ENCODE peak calls at places on chromosomes 2 and 18, in five cellular contexts. V, X, D, F and A are unnamed samples.

GRCh38 chr2:230896346-230897115 is 28.5 kb downstream of the GPR55 start:
- DNase-seq in V (no peak), F (peak; percentile 18), D (no peak), X (peak; percentile 6), A (no peak)

GRCh38 chr18:6088432-6088831 is 193.1 kb upstream of the TMEM200C start:
- DNase-seq in X (no peak), D (no peak), V (no peak), F (no peak), A (no peak)

GRCh38 chr2:197205590-197206215 is 104.9 kb downstream of the ANKRD44 start:
- DNase-seq in D (no peak), F (no peak), V (no peak), X (peak; percentile 30), A (no peak)

GRCh38 chr2:221068123-221068522 is 504.0 kb downstream of the EPHA4 start:
- DNase-seq in D (peak; percentile 0), F (no peak), X (no peak), V (no peak), A (no peak)

GRCh38 chr2:176293334-176293733 is 24.1 kb downstream of the MTX2 start:
- DNase-seq in F (no peak), X (no peak), D (no peak), V (no peak), A (no peak)

GRCh38 chr2:232377841-232378734 is 463 bp upstream of the ALPP start:
- DNase-seq in V (no peak), X (no peak), D (no peak), F (no peak), A (no peak)

GRCh38 chr2:231604685-231605606 is 12.3 kb downstream of the TEX44 start:
- DNase-seq in X (peak; percentile 100), V (peak; percentile 100), F (peak; percentile 99), D (peak; percentile 99), A (no peak)

GRCh38 chr2:61793389-61793836 is 60.4 kb downstream of the FAM161A start:
- DNase-seq in F (peak; percentile 76), V (peak; percentile 49), D (peak; percentile 61), X (peak; percentile 65), A (peak; percentile 66)

GRCh38 chr2:146240376-146240775 is 1604.5 kb upstream of the ACVR2A start:
- DNase-seq in D (no peak), F (no peak), X (no peak), V (no peak), A (no peak)

GRCh38 chr2:75429036-75429435 is 131.7 kb downstream of the EVA1A start:
- DNase-seq in D (no peak), X (no peak), V (no peak), F (no peak), A (no peak)

GRCh38 chr2:71792926-71793761 is 339.8 kb downstream of the DYSF start:
- DNase-seq in X (no peak), F (no peak), D (peak; percentile 69), V (no peak), A (no peak)

GRCh38 chr18:66635342-66635741 is 31.5 kb upstream of the CDH19 start:
- DNase-seq in D (no peak), V (no peak), X (no peak), F (no peak), A (no peak)

GRCh38 chr2:135688978-135689377 is 52.7 kb upstream of the UBXN4 start:
- DNase-seq in X (no peak), F (no peak), V (no peak), D (no peak), A (no peak)

GRCh38 chr2:3284657-3285630 is 92.7 kb downstream of the EIPR1 start:
- DNase-seq in F (no peak), V (no peak), D (no peak), X (no peak), A (no peak)

GRCh38 chr18:77114564-77115391 is 17.8 kb downstream of the MBP start:
- DNase-seq in X (peak; percentile 83), D (peak; percentile 93), V (peak; percentile 86), F (peak; percentile 87), A (no peak)

GRCh38 chr2:71612581-71613520 is 159.5 kb downstream of the DYSF start:
- DNase-seq in X (no peak), V (no peak), F (peak; percentile 7), D (no peak), A (no peak)

GRCh38 chr2:132668189-132668833 is 1.7 kb downstream of the LYPD1 start:
- DNase-seq in V (peak; percentile 10), X (no peak), F (no peak), D (no peak), A (no peak)

GRCh38 chr2:109438773-109439191 is 175.0 kb downstream of the SEPTIN10 start:
- DNase-seq in V (no peak), D (peak; percentile 72), F (no peak), X (no peak), A (no peak)

GRCh38 chr2:15763822-15764682 is 172.4 kb downstream of the DDX1 start:
- DNase-seq in F (no peak), X (no peak), D (no peak), V (no peak), A (no peak)

GRCh38 chr2:210961249-210961648 is 404.9 kb downstream of the CPS1 start:
- DNase-seq in V (no peak), X (no peak), D (no peak), F (no peak), A (no peak)

GRCh38 chr2:230942920-230943896 is 18.2 kb upstream of the GPR55 start:
- DNase-seq in D (peak; percentile 46), F (no peak), X (peak; percentile 38), V (no peak), A (no peak)

GRCh38 chr2:950627-950992 is at the start of gene SNTG2:
- DNase-seq in V (peak; percentile 43), F (peak; percentile 41), X (peak; percentile 48), D (peak; percentile 31), A (no peak)

GRCh38 chr2:109208951-109209335 is 79.9 kb downstream of the SH3RF3 start:
- DNase-seq in X (no peak), F (no peak), D (no peak), V (no peak), A (no peak)

GRCh38 chr2:216537366-216537765 is 38.7 kb downstream of the RPL37A start:
- DNase-seq in V (no peak), F (no peak), X (no peak), D (no peak), A (no peak)

GRCh38 chr18:65725421-65726050 is 25.3 kb upstream of the CDH7 start:
- DNase-seq in X (peak; percentile 33), F (peak; percentile 44), V (peak; percentile 14), D (peak; percentile 0), A (peak; percentile 48)

GRCh38 chr2:64277101-64277849 is 133.1 kb upstream of the PELI1 start:
- DNase-seq in D (no peak), V (no peak), F (no peak), X (no peak), A (no peak)

GRCh38 chr2:232875256-232876070 is 5.4 kb downstream of the SNORC start:
- DNase-seq in D (no peak), V (no peak), X (peak; percentile 45), F (peak; percentile 69), A (no peak)

GRCh38 chr2:240234503-240234951 is 94.1 kb upstream of the OTOS start:
- DNase-seq in V (no peak), D (no peak), X (no peak), F (peak; percentile 11), A (no peak)

GRCh38 chr2:48946444-48947048 is 191.0 kb upstream of the LHCGR start:
- DNase-seq in X (peak; percentile 20), V (no peak), D (peak; percentile 63), F (peak; percentile 39), A (peak; percentile 11)

GRCh38 chr2:98448441-98449145 is 3.9 kb downstream of the INPP4A start:
- DNase-seq in F (no peak), D (no peak), X (no peak), V (no peak), A (no peak)

GRCh38 chr2:200177971-200178911 is 128.3 kb upstream of the SPATS2L start:
- DNase-seq in V (peak; percentile 34), F (no peak), X (no peak), D (no peak), A (no peak)

GRCh38 chr2:180720861-180721260 is 259.5 kb upstream of the UBE2E3 start:
- DNase-seq in F (no peak), X (no peak), D (no peak), V (no peak), A (no peak)

GRCh38 chr18:49819768-49820662 is 6.7 kb upstream of the ACAA2 start:
- DNase-seq in V (no peak), X (peak; percentile 23), D (peak; percentile 27), F (no peak), A (no peak)
- H3K27ac ChIP-seq in V (no peak overlapping the region), X (no peak overlapping the region), D (no peak overlapping the region), F (no peak overlapping the region), A (no peak overlapping the region)

DNA sequence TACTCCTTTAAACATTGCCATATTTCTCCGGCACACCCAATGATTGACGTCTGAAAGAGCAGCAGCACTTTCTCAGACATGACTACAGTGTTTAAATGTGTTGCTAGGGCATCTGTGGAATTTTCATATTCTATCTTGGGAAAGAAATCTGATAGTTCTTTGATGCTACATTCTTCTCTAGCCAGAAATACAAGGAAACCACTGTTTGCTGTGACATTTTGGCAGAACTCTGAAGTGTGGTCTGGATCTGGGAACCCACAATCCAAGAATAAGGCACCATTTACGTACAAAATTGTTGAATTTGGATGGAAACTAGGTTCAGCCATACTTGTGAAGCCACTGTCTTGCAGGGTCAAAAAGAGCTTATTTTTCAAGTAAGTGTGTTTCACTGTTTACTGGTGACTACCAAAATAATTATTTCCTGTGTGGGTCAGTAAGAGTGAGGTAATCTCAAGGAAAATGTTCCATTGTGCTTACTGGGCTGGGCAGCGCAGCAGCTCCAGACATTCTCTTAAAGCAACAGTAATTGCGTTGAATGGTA is 21.3 kb upstream of the CD28 start:
- DNase-seq in X (no peak), V (peak; percentile 16), F (no peak), D (peak; percentile 96), A (no peak)
- H3K4me1 ChIP-seq in X (no peaks in the 10 kb centered on the region), V (peaks cover 95% of the 10 kb centered on the region), F (no peaks in the 10 kb centered on the region), D (peaks cover 8% of the 10 kb centered on the region), A (no peaks in the 10 kb centered on the region)

GRCh38 chr2:236786786-236787185 is 217.2 kb downstream of the ACKR3 start:
- DNase-seq in D (no peak), F (no peak), X (no peak), V (no peak), A (no peak)

GRCh38 chr2:236790991-236791390 is 221.4 kb downstream of the ACKR3 start:
- DNase-seq in D (no peak), V (no peak), F (no peak), X (no peak), A (no peak)

GRCh38 chr2:236783417-236784020 is 213.9 kb downstream of the ACKR3 start:
- DNase-seq in F (no peak), V (no peak), X (no peak), D (no peak), A (no peak)

GRCh38 chr2:236785611-236786057 is 216.0 kb downstream of the ACKR3 start:
- DNase-seq in V (no peak), X (no peak), D (peak; percentile 85), F (no peak), A (no peak)

GRCh38 chr2:236787885-236788284 is 218.3 kb downstream of the ACKR3 start:
- DNase-seq in D (no peak), X (no peak), V (no peak), F (no peak), A (no peak)
- H3K4me3 ChIP-seq in D (no peak overlapping the region), X (no peak overlapping the region), V (no peak overlapping the region), F (no peak overlapping the region), A (no peak overlapping the region)

GRCh38 chr2:30655660-30656059 is 151.6 kb downstream of the CAPN13 start:
- DNase-seq in F (no peak), V (no peak), X (no peak), D (peak; percentile 64), A (no peak)
- H3K27ac ChIP-seq in F (no peak overlapping the region), V (no peak overlapping the region), X (no peak overlapping the region), D (no peak overlapping the region), A (no peak overlapping the region)